ENCODE peak calls at places on chromosomes 4 and X, in five cellular contexts. One of them, this sample, is unnamed.

GRCh38 chr4:13559414-13559813 is 15.1 kb upstream of the NKX3-2 start:
- DNase-seq in H9: no peak
- DNase-seq in occipital lobe: no peak
- DNase-seq in stimulated activated naive B cell treated with anti-CD40 and anti-IgM and Interleukin-4, amounts not matched to agents 10 μg/mL and 1 μg/mL and 100 μg/mL, for 72 hours: no peak
- DNase-seq in tibial artery: no peak
- DNase-seq in this sample: no peak

GRCh38 chr4:42150653-42151567 is 1.5 kb downstream of the BEND4 start:
- DNase-seq in stimulated activated naive B cell treated with anti-CD40 and anti-IgM and Interleukin-4, amounts not matched to agents 10 μg/mL and 1 μg/mL and 100 μg/mL, for 72 hours: peak; percentile 19
- DNase-seq in H9: peak; percentile 38
- DNase-seq in occipital lobe: no peak
- DNase-seq in tibial artery: no peak
- DNase-seq in this sample: peak; percentile 16

GRCh38 chrX:149283853-149284252 is 221.3 kb downstream of the IDS start:
- DNase-seq in H9: no peak
- DNase-seq in stimulated activated naive B cell treated with anti-CD40 and anti-IgM and Interleukin-4, amounts not matched to agents 10 μg/mL and 1 μg/mL and 100 μg/mL, for 72 hours: no peak
- DNase-seq in occipital lobe: no peak
- DNase-seq in tibial artery: no peak
- DNase-seq in this sample: no peak

GRCh38 chr4:157779084-157779483 is 393.7 kb downstream of the GASK1B start:
- DNase-seq in stimulated activated naive B cell treated with anti-CD40 and anti-IgM and Interleukin-4, amounts not matched to agents 10 μg/mL and 1 μg/mL and 100 μg/mL, for 72 hours: no peak
- DNase-seq in occipital lobe: no peak
- DNase-seq in H9: no peak
- DNase-seq in tibial artery: no peak
- DNase-seq in this sample: no peak

GRCh38 chrX:43745938-43746721 is 90.0 kb downstream of the MAOA start:
- DNase-seq in tibial artery: no peak
- DNase-seq in stimulated activated naive B cell treated with anti-CD40 and anti-IgM and Interleukin-4, amounts not matched to agents 10 μg/mL and 1 μg/mL and 100 μg/mL, for 72 hours: no peak
- DNase-seq in H9: no peak
- DNase-seq in occipital lobe: no peak
- DNase-seq in this sample: no peak

GRCh38 chrX:104008831-104009230 is 4.7 kb downstream of the H2BW1 start:
- DNase-seq in stimulated activated naive B cell treated with anti-CD40 and anti-IgM and Interleukin-4, amounts not matched to agents 10 μg/mL and 1 μg/mL and 100 μg/mL, for 72 hours: no peak
- DNase-seq in tibial artery: no peak
- DNase-seq in occipital lobe: no peak
- DNase-seq in H9: no peak
- DNase-seq in this sample: no peak

GRCh38 chrX:103817502-103817901 is 14.6 kb downstream of the RAB9B start:
- DNase-seq in occipital lobe: no peak
- DNase-seq in tibial artery: no peak
- DNase-seq in stimulated activated naive B cell treated with anti-CD40 and anti-IgM and Interleukin-4, amounts not matched to agents 10 μg/mL and 1 μg/mL and 100 μg/mL, for 72 hours: no peak
- DNase-seq in H9: no peak
- DNase-seq in this sample: peak; percentile 6

GRCh38 chrX:113514906-113515305 is 674.3 kb upstream of the AMOT start:
- DNase-seq in H9: no peak
- DNase-seq in stimulated activated naive B cell treated with anti-CD40 and anti-IgM and Interleukin-4, amounts not matched to agents 10 μg/mL and 1 μg/mL and 100 μg/mL, for 72 hours: no peak
- DNase-seq in tibial artery: no peak
- DNase-seq in occipital lobe: no peak
- DNase-seq in this sample: no peak

GRCh38 chr4:26069218-26069617 is 155.2 kb downstream of the SMIM20 start:
- DNase-seq in stimulated activated naive B cell treated with anti-CD40 and anti-IgM and Interleukin-4, amounts not matched to agents 10 μg/mL and 1 μg/mL and 100 μg/mL, for 72 hours: no peak
- DNase-seq in tibial artery: no peak
- DNase-seq in H9: peak; percentile 57
- DNase-seq in occipital lobe: no peak
- DNase-seq in this sample: no peak

GRCh38 chr4:123484291-123484926 is 87.8 kb downstream of the SPRY1 start:
- DNase-seq in H9: no peak
- DNase-seq in occipital lobe: no peak
- DNase-seq in tibial artery: no peak
- DNase-seq in stimulated activated naive B cell treated with anti-CD40 and anti-IgM and Interleukin-4, amounts not matched to agents 10 μg/mL and 1 μg/mL and 100 μg/mL, for 72 hours: no peak
- DNase-seq in this sample: no peak

GRCh38 chrX:54171527-54171926 is 11.5 kb downstream of the FAM120C start:
- DNase-seq in stimulated activated naive B cell treated with anti-CD40 and anti-IgM and Interleukin-4, amounts not matched to agents 10 μg/mL and 1 μg/mL and 100 μg/mL, for 72 hours: no peak
- DNase-seq in tibial artery: no peak
- DNase-seq in occipital lobe: no peak
- DNase-seq in H9: no peak
- DNase-seq in this sample: no peak

GRCh38 chr4:3660086-3660927 is 105.9 kb upstream of the ADRA2C start:
- DNase-seq in H9: no peak
- DNase-seq in tibial artery: no peak
- DNase-seq in stimulated activated naive B cell treated with anti-CD40 and anti-IgM and Interleukin-4, amounts not matched to agents 10 μg/mL and 1 μg/mL and 100 μg/mL, for 72 hours: no peak
- DNase-seq in occipital lobe: peak; percentile 26
- DNase-seq in this sample: no peak

GRCh38 chr4:10502717-10503116 is 45.5 kb upstream of the ZNF518B start:
- DNase-seq in occipital lobe: no peak
- DNase-seq in stimulated activated naive B cell treated with anti-CD40 and anti-IgM and Interleukin-4, amounts not matched to agents 10 μg/mL and 1 μg/mL and 100 μg/mL, for 72 hours: no peak
- DNase-seq in H9: no peak
- DNase-seq in tibial artery: peak; percentile 35
- DNase-seq in this sample: no peak

GRCh38 chr4:158513246-158513645 is 8.4 kb upstream of the RXFP1 start:
- DNase-seq in tibial artery: no peak
- DNase-seq in stimulated activated naive B cell treated with anti-CD40 and anti-IgM and Interleukin-4, amounts not matched to agents 10 μg/mL and 1 μg/mL and 100 μg/mL, for 72 hours: no peak
- DNase-seq in H9: no peak
- DNase-seq in occipital lobe: no peak
- DNase-seq in this sample: no peak

GRCh38 chr4:32142075-32142474 is 1421.9 kb downstream of the PCDH7 start:
- DNase-seq in occipital lobe: no peak
- DNase-seq in tibial artery: no peak
- DNase-seq in H9: no peak
- DNase-seq in stimulated activated naive B cell treated with anti-CD40 and anti-IgM and Interleukin-4, amounts not matched to agents 10 μg/mL and 1 μg/mL and 100 μg/mL, for 72 hours: no peak
- DNase-seq in this sample: no peak

GRCh38 chrX:148310402-148311200 is 189.8 kb upstream of the AFF2 start:
- DNase-seq in tibial artery: no peak
- DNase-seq in H9: no peak
- DNase-seq in occipital lobe: no peak
- DNase-seq in stimulated activated naive B cell treated with anti-CD40 and anti-IgM and Interleukin-4, amounts not matched to agents 10 μg/mL and 1 μg/mL and 100 μg/mL, for 72 hours: peak; percentile 4
- DNase-seq in this sample: no peak

GRCh38 chr4:104128850-104129213 is 365.9 kb downstream of the CXXC4 start:
- DNase-seq in stimulated activated naive B cell treated with anti-CD40 and anti-IgM and Interleukin-4, amounts not matched to agents 10 μg/mL and 1 μg/mL and 100 μg/mL, for 72 hours: no peak
- DNase-seq in occipital lobe: no peak
- DNase-seq in tibial artery: no peak
- DNase-seq in H9: no peak
- DNase-seq in this sample: no peak

GRCh38 chr4:82984459-82984858 is 26.2 kb downstream of the LIN54 start:
- DNase-seq in stimulated activated naive B cell treated with anti-CD40 and anti-IgM and Interleukin-4, amounts not matched to agents 10 μg/mL and 1 μg/mL and 100 μg/mL, for 72 hours: no peak
- DNase-seq in occipital lobe: no peak
- DNase-seq in tibial artery: no peak
- DNase-seq in H9: no peak
- DNase-seq in this sample: no peak

GRCh38 chr4:100128338-100128737 is 61.9 kb downstream of the DDIT4L start:
- DNase-seq in occipital lobe: no peak
- DNase-seq in H9: no peak
- DNase-seq in stimulated activated naive B cell treated with anti-CD40 and anti-IgM and Interleukin-4, amounts not matched to agents 10 μg/mL and 1 μg/mL and 100 μg/mL, for 72 hours: no peak
- DNase-seq in tibial artery: no peak
- DNase-seq in this sample: no peak

GRCh38 chr4:26242451-26242850 is 78.4 kb upstream of the RBPJ start:
- DNase-seq in occipital lobe: no peak
- DNase-seq in tibial artery: no peak
- DNase-seq in stimulated activated naive B cell treated with anti-CD40 and anti-IgM and Interleukin-4, amounts not matched to agents 10 μg/mL and 1 μg/mL and 100 μg/mL, for 72 hours: no peak
- DNase-seq in H9: no peak
- DNase-seq in this sample: no peak

GRCh38 chr4:17811078-17811603 is 362 bp downstream of the NCAPG start:
- DNase-seq in tibial artery: no peak
- DNase-seq in stimulated activated naive B cell treated with anti-CD40 and anti-IgM and Interleukin-4, amounts not matched to agents 10 μg/mL and 1 μg/mL and 100 μg/mL, for 72 hours: peak; percentile 7
- DNase-seq in H9: no peak
- DNase-seq in occipital lobe: no peak
- DNase-seq in this sample: no peak

GRCh38 chrX:71652405-71652804 is 14.9 kb upstream of the LOC101059915 start:
- DNase-seq in occipital lobe: no peak
- DNase-seq in stimulated activated naive B cell treated with anti-CD40 and anti-IgM and Interleukin-4, amounts not matched to agents 10 μg/mL and 1 μg/mL and 100 μg/mL, for 72 hours: no peak
- DNase-seq in tibial artery: peak; percentile 23
- DNase-seq in H9: no peak
- DNase-seq in this sample: no peak

GRCh38 chrX:19152762-19153161 is 30.5 kb upstream of the ADGRG2 start:
- DNase-seq in occipital lobe: no peak
- DNase-seq in tibial artery: no peak
- DNase-seq in stimulated activated naive B cell treated with anti-CD40 and anti-IgM and Interleukin-4, amounts not matched to agents 10 μg/mL and 1 μg/mL and 100 μg/mL, for 72 hours: no peak
- DNase-seq in H9: no peak
- DNase-seq in this sample: no peak

GRCh38 chr4:111127842-111128241 is 505.0 kb upstream of the PITX2 start:
- DNase-seq in occipital lobe: no peak
- DNase-seq in tibial artery: no peak
- DNase-seq in H9: no peak
- DNase-seq in stimulated activated naive B cell treated with anti-CD40 and anti-IgM and Interleukin-4, amounts not matched to agents 10 μg/mL and 1 μg/mL and 100 μg/mL, for 72 hours: no peak
- DNase-seq in this sample: no peak

GRCh38 chr4:112361181-112361791 is 64.1 kb downstream of the ALPK1 start:
- DNase-seq in occipital lobe: no peak
- DNase-seq in H9: peak; percentile 92
- DNase-seq in tibial artery: no peak
- DNase-seq in stimulated activated naive B cell treated with anti-CD40 and anti-IgM and Interleukin-4, amounts not matched to agents 10 μg/mL and 1 μg/mL and 100 μg/mL, for 72 hours: peak; percentile 90
- DNase-seq in this sample: no peak

GRCh38 chr4:973431-974397 is at the start of gene DGKQ:
- DNase-seq in H9: peak; percentile 79
- DNase-seq in occipital lobe: peak; percentile 87
- DNase-seq in tibial artery: peak; percentile 84
- DNase-seq in stimulated activated naive B cell treated with anti-CD40 and anti-IgM and Interleukin-4, amounts not matched to agents 10 μg/mL and 1 μg/mL and 100 μg/mL, for 72 hours: peak; percentile 78
- DNase-seq in this sample: peak; percentile 92

GRCh38 chr4:20506827-20507226 is 193.4 kb upstream of the PACRGL start:
- DNase-seq in H9: no peak
- DNase-seq in tibial artery: no peak
- DNase-seq in stimulated activated naive B cell treated with anti-CD40 and anti-IgM and Interleukin-4, amounts not matched to agents 10 μg/mL and 1 μg/mL and 100 μg/mL, for 72 hours: no peak
- DNase-seq in occipital lobe: no peak
- DNase-seq in this sample: no peak

GRCh38 chrX:118976599-118977340 is 2.4 kb downstream of the LONRF3 start:
- DNase-seq in stimulated activated naive B cell treated with anti-CD40 and anti-IgM and Interleukin-4, amounts not matched to agents 10 μg/mL and 1 μg/mL and 100 μg/mL, for 72 hours: peak; percentile 7
- DNase-seq in H9: no peak
- DNase-seq in tibial artery: peak; percentile 29
- DNase-seq in occipital lobe: no peak
- DNase-seq in this sample: peak; percentile 13

GRCh38 chr4:41890085-41890484 is 45.1 kb upstream of the TMEM33 start:
- DNase-seq in tibial artery: no peak
- DNase-seq in H9: no peak
- DNase-seq in stimulated activated naive B cell treated with anti-CD40 and anti-IgM and Interleukin-4, amounts not matched to agents 10 μg/mL and 1 μg/mL and 100 μg/mL, for 72 hours: no peak
- DNase-seq in occipital lobe: no peak
- DNase-seq in this sample: no peak

GRCh38 chr4:153809916-153810810 is 21.3 kb upstream of the SFRP2 start:
- DNase-seq in tibial artery: no peak
- DNase-seq in stimulated activated naive B cell treated with anti-CD40 and anti-IgM and Interleukin-4, amounts not matched to agents 10 μg/mL and 1 μg/mL and 100 μg/mL, for 72 hours: no peak
- DNase-seq in H9: no peak
- DNase-seq in occipital lobe: no peak
- DNase-seq in this sample: no peak

GRCh38 chrX:132636080-132636479 is 147.2 kb upstream of the MBNL3 start:
- DNase-seq in tibial artery: no peak
- DNase-seq in stimulated activated naive B cell treated with anti-CD40 and anti-IgM and Interleukin-4, amounts not matched to agents 10 μg/mL and 1 μg/mL and 100 μg/mL, for 72 hours: no peak
- DNase-seq in occipital lobe: no peak
- DNase-seq in H9: no peak
- DNase-seq in this sample: no peak

GRCh38 chrX:9626379-9626778 is 139.3 kb downstream of the GPR143 start:
- DNase-seq in occipital lobe: no peak
- DNase-seq in tibial artery: no peak
- DNase-seq in H9: no peak
- DNase-seq in stimulated activated naive B cell treated with anti-CD40 and anti-IgM and Interleukin-4, amounts not matched to agents 10 μg/mL and 1 μg/mL and 100 μg/mL, for 72 hours: no peak
- DNase-seq in this sample: no peak

GRCh38 chr4:53935780-53936179 is 128.6 kb downstream of the CHIC2 start:
- DNase-seq in H9: no peak
- DNase-seq in tibial artery: no peak
- DNase-seq in stimulated activated naive B cell treated with anti-CD40 and anti-IgM and Interleukin-4, amounts not matched to agents 10 μg/mL and 1 μg/mL and 100 μg/mL, for 72 hours: no peak
- DNase-seq in occipital lobe: no peak
- DNase-seq in this sample: no peak

GRCh38 chrX:101265869-101266428 is 25.2 kb downstream of the TAF7L start:
- DNase-seq in stimulated activated naive B cell treated with anti-CD40 and anti-IgM and Interleukin-4, amounts not matched to agents 10 μg/mL and 1 μg/mL and 100 μg/mL, for 72 hours: no peak
- DNase-seq in tibial artery: no peak
- DNase-seq in H9: no peak
- DNase-seq in occipital lobe: peak; percentile 4
- DNase-seq in this sample: no peak

GRCh38 chr4:11597506-11597905 is 168.8 kb upstream of the HS3ST1 start:
- DNase-seq in H9: no peak
- DNase-seq in stimulated activated naive B cell treated with anti-CD40 and anti-IgM and Interleukin-4, amounts not matched to agents 10 μg/mL and 1 μg/mL and 100 μg/mL, for 72 hours: no peak
- DNase-seq in occipital lobe: no peak
- DNase-seq in tibial artery: no peak
- DNase-seq in this sample: no peak

GRCh38 chrX:13066391-13066790 is 22.0 kb upstream of the FAM9C start:
- DNase-seq in occipital lobe: no peak
- DNase-seq in tibial artery: no peak
- DNase-seq in H9: no peak
- DNase-seq in stimulated activated naive B cell treated with anti-CD40 and anti-IgM and Interleukin-4, amounts not matched to agents 10 μg/mL and 1 μg/mL and 100 μg/mL, for 72 hours: no peak
- DNase-seq in this sample: no peak

GRCh38 chr4:107906458-107907100 is 24.8 kb upstream of the CYP2U1 start:
- DNase-seq in tibial artery: no peak
- DNase-seq in H9: no peak
- DNase-seq in occipital lobe: no peak
- DNase-seq in stimulated activated naive B cell treated with anti-CD40 and anti-IgM and Interleukin-4, amounts not matched to agents 10 μg/mL and 1 μg/mL and 100 μg/mL, for 72 hours: no peak
- DNase-seq in this sample: no peak

GRCh38 chrX:115449742-115450141 is 111.2 kb upstream of the PLS3 start:
- DNase-seq in tibial artery: peak; percentile 36
- DNase-seq in stimulated activated naive B cell treated with anti-CD40 and anti-IgM and Interleukin-4, amounts not matched to agents 10 μg/mL and 1 μg/mL and 100 μg/mL, for 72 hours: no peak
- DNase-seq in H9: no peak
- DNase-seq in occipital lobe: no peak
- DNase-seq in this sample: peak; percentile 56

GRCh38 chrX:25344191-25344936 is 328.6 kb upstream of the ARX start:
- DNase-seq in occipital lobe: peak; percentile 4
- DNase-seq in H9: no peak
- DNase-seq in stimulated activated naive B cell treated with anti-CD40 and anti-IgM and Interleukin-4, amounts not matched to agents 10 μg/mL and 1 μg/mL and 100 μg/mL, for 72 hours: no peak
- DNase-seq in tibial artery: no peak
- DNase-seq in this sample: no peak